ENCODE peak calls at places on chromosomes 1 and 21, in six cellular contexts. O is B cell; M is posterior cingulate gyrus; I is Jurkat, Clone E6-1; L is neural progenitor cell; A is stimulated activated CD8-positive, alpha-beta memory T cell treated with anti-CD3 and anti-CD28 coated beads, Interleukin-4, amount 100 ng/mL, for 1 hour. H is an unnamed sample.

GRCh38 chr1:61237147-61237546 is 154.8 kb downstream of the NFIA start:
- DNase-seq in O (no peak), M (no peak), I (no peak), L (no peak), A (no peak), H (no peak)

GRCh38 chr21:42022906-42023305 is 12.7 kb upstream of the ZBTB21 start:
- DNase-seq in O (no peak), M (no peak), I (no peak), L (no peak), A (no peak), H (no peak)

GRCh38 chr1:15114884-15115283 is 38.7 kb upstream of the TMEM51 start:
- DNase-seq in O (no peak), M (no peak), I (no peak), L (no peak), A (no peak), H (no peak)

GRCh38 chr21:29017639-29018237 is 1.4 kb downstream of the RWDD2B start:
- DNase-seq in O (no peak), M (no peak), I (no peak), L (no peak), A (no peak), H (peak; percentile 64)

GRCh38 chr1:59408608-59409007 is 111.7 kb downstream of the FGGY start:
- DNase-seq in O (no peak), M (no peak), I (no peak), L (no peak), A (no peak), H (no peak)

GRCh38 chr1:110196917-110197782 is 13.0 kb upstream of the KCNC4 start:
- DNase-seq in O (peak; percentile 65), M (no peak), I (peak; percentile 51), L (peak; percentile 70), A (no peak), H (peak; percentile 51)

GRCh38 chr1:30218438-30218837 is 504.9 kb downstream of the MATN1 start:
- DNase-seq in O (no peak), M (no peak), I (no peak), L (no peak), A (no peak), H (no peak)

GRCh38 chr1:96524100-96524499 is 197.5 kb upstream of the PTBP2 start:
- DNase-seq in O (no peak), M (no peak), I (no peak), L (no peak), A (no peak), H (no peak)

GRCh38 chr1:85224734-85225623 is 24.2 kb upstream of the SYDE2 start:
- DNase-seq in O (no peak), M (no peak), I (no peak), L (peak; percentile 60), A (no peak), H (no peak)

GRCh38 chr21:30988706-30989105 is 49.6 kb downstream of the KRTAP19-8 start:
- DNase-seq in O (no peak), M (no peak), I (no peak), L (no peak), A (no peak), H (no peak)

GRCh38 chr1:41578712-41579335 is 94.3 kb upstream of the EDN2 start:
- DNase-seq in O (no peak), M (no peak), I (no peak), L (peak; percentile 48), A (no peak), H (peak; percentile 21)

GRCh38 chr1:162248854-162249535 is 127.7 kb downstream of the SPATA46 start:
- DNase-seq in O (no peak), M (peak; percentile 29), I (no peak), L (peak; percentile 85), A (no peak), H (no peak)

GRCh38 chr1:76279387-76279748 is 204.8 kb downstream of the ST6GALNAC3 start:
- DNase-seq in O (no peak), M (no peak), I (no peak), L (no peak), A (no peak), H (no peak)

GRCh38 chr21:44406953-44407352 is 48.4 kb upstream of the LRRC3 start:
- DNase-seq in O (no peak), M (no peak), I (no peak), L (no peak), A (no peak), H (no peak)

GRCh38 chr1:36920801-36921405 is 113.4 kb downstream of the GRIK3 start:
- DNase-seq in O (peak; percentile 15), M (no peak), I (no peak), L (no peak), A (no peak), H (no peak)

GRCh38 chr1:230877139-230877923 is 9.0 kb upstream of the C1orf198 start:
- DNase-seq in O (no peak), M (no peak), I (no peak), L (no peak), A (no peak), H (no peak)

GRCh38 chr1:60978421-60979357 is 103.7 kb upstream of the NFIA start:
- DNase-seq in O (no peak), M (no peak), I (peak; percentile 25), L (no peak), A (no peak), H (peak; percentile 64)

GRCh38 chr1:227317541-227318002 is 720 bp downstream of the CDC42BPA start:
- DNase-seq in O (no peak), M (peak; percentile 52), I (peak; percentile 24), L (peak; percentile 80), A (no peak), H (no peak)

GRCh38 chr1:70043806-70044205 is 161.6 kb downstream of the LRRC40 start:
- DNase-seq in O (no peak), M (no peak), I (no peak), L (no peak), A (no peak), H (peak; percentile 15)

GRCh38 chr1:201647094-201647493 is 108.2 kb downstream of the NAV1 start:
- DNase-seq in O (no peak), M (no peak), I (no peak), L (no peak), A (no peak), H (no peak)

GRCh38 chr1:24591781-24592180 is 35.9 kb downstream of the NCMAP start:
- DNase-seq in O (no peak), M (no peak), I (no peak), L (no peak), A (no peak), H (no peak)

H was measured in RPMI8226.